ENCODE peak calls at places on chromosomes 4 and X, in eight cellular contexts. Q is GM12878; M is CD4-positive, alpha-beta memory T cell; Z is GM23248; V is lower lobe of right lung; F is right atrium auricular region; B is uterus; X is psoas muscle. N is an unnamed sample.

GRCh38 chrX:29143356-29143755 is 556.1 kb downstream of the IL1RAPL1 start:
- DNase-seq in Z (peak; percentile 3), X (no peak), F (no peak), M (no peak), B (no peak), Q (no peak), V (no peak), N (no peak)

GRCh38 chr4:156773648-156774357 is 197.8 kb downstream of the PDGFC start:
- DNase-seq in V (no peak), B (no peak), M (no peak), X (no peak), Q (no peak), F (no peak), Z (peak; percentile 70), N (no peak)

GRCh38 chr4:76579596-76580375 is 144.8 kb downstream of the SHROOM3 start:
- DNase-seq in X (no peak), B (no peak), F (no peak), V (no peak), Z (no peak), M (no peak), Q (no peak), N (no peak)

GRCh38 chrX:155313766-155314165 is 20.6 kb downstream of the CLIC2 start:
- DNase-seq in F (no peak), Z (no peak), V (no peak), B (no peak), M (no peak), Q (no peak), X (no peak), N (no peak)

GRCh38 chrX:14533867-14534266 is 4.5 kb downstream of the GLRA2 start:
- DNase-seq in M (no peak), V (no peak), F (no peak), B (no peak), Q (no peak), X (no peak), Z (no peak), N (no peak)

GRCh38 chr4:86512631-86513030 is 81.5 kb upstream of the PTPN13 start:
- DNase-seq in B (no peak), Z (no peak), F (no peak), X (no peak), V (no peak), M (no peak), Q (no peak), N (no peak)

GRCh38 chr4:137129471-137130244 is 402.6 kb downstream of the PCDH18 start:
- DNase-seq in M (no peak), Z (peak; percentile 21), F (no peak), B (no peak), Q (no peak), X (no peak), V (no peak), N (no peak)

GRCh38 chrX:132404266-132404665 is 84.6 kb downstream of the MBNL3 start:
- DNase-seq in V (no peak), Q (no peak), M (no peak), X (no peak), F (no peak), Z (no peak), B (no peak), N (no peak)

GRCh38 chr4:188986271-188986689 is 847.0 kb downstream of the TRIML1 start:
- DNase-seq in F (no peak), M (no peak), X (no peak), V (no peak), B (no peak), Q (no peak), Z (peak; percentile 14), N (no peak)

GRCh38 chr4:113435893-113436292 is 325.6 kb downstream of the CAMK2D start:
- DNase-seq in V (no peak), Q (no peak), F (peak; percentile 83), M (no peak), X (peak; percentile 50), Z (peak; percentile 92), B (peak; percentile 59), N (no peak)

GRCh38 chrX:78997870-78998558 is 52.8 kb downstream of the P2RY10 start:
- DNase-seq in F (no peak), M (peak; percentile 15), V (no peak), Q (no peak), Z (no peak), X (peak; percentile 20), B (no peak), N (peak; percentile 19)

GRCh38 chr4:17276821-17277220 is 235.1 kb downstream of the QDPR start:
- DNase-seq in X (no peak), Q (no peak), V (no peak), F (peak; percentile 65), B (peak; percentile 46), M (no peak), Z (peak; percentile 59), N (no peak)

GRCh38 chr4:183099537-183100297 is 660 bp downstream of the WWC2 start:
- DNase-seq in B (peak; percentile 32), V (peak; percentile 67), Z (peak; percentile 56), Q (no peak), F (no peak), X (peak; percentile 71), M (no peak), N (no peak)

DNA sequence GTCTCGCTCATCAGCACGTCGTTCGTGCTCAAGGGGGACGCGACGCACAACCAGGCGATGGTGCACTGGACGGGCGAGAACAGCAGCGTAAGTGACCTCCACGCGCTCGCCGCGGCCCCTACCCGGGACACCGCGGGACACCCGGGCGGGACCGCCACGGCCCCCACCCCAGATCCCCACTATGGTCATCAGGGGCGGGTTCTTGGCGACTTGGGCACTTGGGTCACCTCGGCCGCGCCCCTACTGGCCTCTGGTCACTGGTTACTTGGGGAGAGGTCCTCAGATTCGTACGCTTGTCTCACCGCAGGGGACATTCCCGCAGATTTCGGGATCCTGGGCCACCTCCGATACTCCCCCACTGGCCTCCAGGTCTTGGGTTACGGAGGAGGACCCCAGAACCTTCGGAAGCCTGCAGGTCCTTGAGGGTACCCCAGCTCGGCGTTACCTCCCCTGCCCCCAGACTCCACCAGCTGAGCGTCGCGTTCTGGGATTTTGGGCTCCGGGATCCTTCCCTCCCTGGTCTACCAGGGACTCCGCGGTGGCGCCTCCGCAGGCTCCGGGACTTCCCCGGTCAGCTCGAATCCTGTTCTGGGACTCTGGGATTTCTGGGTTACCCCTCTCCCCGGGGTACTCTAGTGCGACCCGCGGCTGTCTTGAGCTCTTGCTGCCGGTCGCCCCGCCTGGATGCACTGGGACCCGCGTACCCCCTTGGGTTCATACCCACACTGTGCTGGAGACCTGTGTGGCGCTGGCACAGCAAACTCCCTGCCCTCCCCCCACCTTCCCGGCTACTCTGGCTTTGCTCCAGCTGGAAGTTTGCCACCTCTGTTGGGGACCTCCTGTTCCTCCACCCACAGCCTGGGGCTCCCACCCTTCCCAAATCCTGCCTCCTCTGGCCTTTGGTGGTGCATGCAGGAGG is 961 bp downstream of the SORCS2 start:
- DNase-seq in V (peak; percentile 53), B (peak; percentile 60), X (peak; percentile 61), Q (no peak), F (no peak), Z (peak; percentile 50), M (no peak), N (no peak)
- H3K27me3 ChIP-seq in V (peaks cover 62% of the 10 kb centered on the region), B (no peaks in the 10 kb centered on the region), X (peaks cover 9% of the 10 kb centered on the region), Q (peaks cover 4% of the 10 kb centered on the region), F (no peaks in the 10 kb centered on the region), Z (peaks cover 31% of the 10 kb centered on the region), M (peaks cover 4% of the 10 kb centered on the region), N (peaks cover 1% of the 10 kb centered on the region)

GRCh38 chr4:163613375-163613774 is 118.9 kb downstream of the TMA16 start:
- DNase-seq in B (no peak), Q (no peak), Z (no peak), V (no peak), X (no peak), M (no peak), F (no peak), N (no peak)

GRCh38 chr4:163610642-163611041 is 116.2 kb downstream of the TMA16 start:
- DNase-seq in F (no peak), X (no peak), B (no peak), Z (no peak), Q (no peak), V (no peak), M (no peak), N (no peak)

GRCh38 chr4:163612762-163613161 is 118.3 kb downstream of the TMA16 start:
- DNase-seq in Q (no peak), F (no peak), Z (no peak), V (no peak), B (no peak), M (no peak), X (no peak), N (no peak)

GRCh38 chr4:163611172-163611571 is 116.7 kb downstream of the TMA16 start:
- DNase-seq in Q (no peak), M (no peak), B (no peak), Z (no peak), V (no peak), F (no peak), X (no peak), N (no peak)

DNA sequence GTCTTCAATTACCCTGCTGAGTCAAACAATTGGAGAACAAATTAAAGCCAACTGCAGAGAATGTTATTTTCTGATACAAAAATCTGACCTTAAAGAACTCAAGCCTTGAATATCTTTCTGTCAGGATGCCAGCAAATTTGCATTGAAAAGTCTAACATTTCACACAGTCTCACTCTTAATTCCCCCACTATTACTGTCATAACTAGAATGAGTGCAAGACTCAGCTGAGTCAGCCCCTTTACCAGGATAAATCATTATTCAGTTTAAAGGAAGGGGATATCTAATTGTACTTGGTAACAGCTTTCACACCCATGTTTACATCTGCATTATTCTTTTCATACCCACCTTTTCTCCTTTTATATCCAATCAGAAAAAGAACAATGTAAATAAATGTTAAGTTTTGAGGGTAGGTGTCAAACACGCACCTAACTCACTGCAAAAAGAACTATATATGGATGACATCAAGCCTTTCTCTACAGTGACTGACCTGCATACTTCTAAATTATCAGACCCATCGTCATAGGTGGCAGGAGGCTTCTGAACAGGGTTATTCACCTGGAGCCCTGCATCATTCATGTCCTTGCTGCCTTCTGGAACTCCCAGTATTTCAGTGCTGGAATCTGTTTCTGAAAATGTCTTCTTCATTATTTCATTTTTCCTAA is 117.4 kb downstream of the TMA16 start:
- DNase-seq in F (no peak), X (no peak), B (no peak), V (no peak), Q (no peak), Z (no peak), M (no peak), N (no peak)
- H3K4me3 ChIP-seq in F (no peak overlapping the region), X (peak overlapping the region; percentile 34), B (no peak overlapping the region), V (peak overlapping the region; percentile 34), Q (no peak overlapping the region), Z (no peak overlapping the region), M (no peak overlapping the region), N (no peak overlapping the region)

DNA sequence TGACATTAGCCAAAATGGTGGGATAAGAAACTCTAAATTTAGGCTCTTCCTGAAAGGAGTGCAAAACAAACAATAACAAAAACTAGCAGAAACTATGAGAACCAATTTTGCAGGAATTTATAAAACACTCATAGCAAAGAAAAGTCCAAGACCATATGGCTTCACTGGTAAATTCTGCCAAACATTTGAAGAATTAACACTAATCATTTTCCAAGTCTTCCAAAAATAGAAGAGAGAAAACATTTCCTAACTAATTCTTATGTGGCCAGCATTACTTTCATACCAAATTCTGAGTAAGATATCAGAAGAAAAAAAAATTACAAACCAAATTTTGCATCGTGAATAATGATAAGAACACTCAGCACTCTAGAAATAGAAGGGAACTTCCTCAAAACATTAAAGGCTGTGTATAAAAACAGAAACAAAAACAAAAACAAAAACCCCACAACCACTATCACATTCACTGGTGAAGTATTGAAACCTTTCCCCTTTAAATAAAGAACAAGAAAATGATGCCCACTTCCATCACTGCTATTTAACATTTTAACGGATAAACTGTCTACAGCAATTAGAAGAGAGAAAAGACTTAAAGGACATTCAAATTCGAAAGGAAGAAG is 524.3 kb upstream of the GALNTL6 start:
- DNase-seq in M (no peak), Z (no peak), F (no peak), Q (no peak), V (no peak), B (no peak), X (no peak), N (no peak)
- H3K27me3 ChIP-seq in M (no peaks in the 10 kb centered on the region), Z (no peaks in the 10 kb centered on the region), F (no peaks in the 10 kb centered on the region), Q (no peaks in the 10 kb centered on the region), V (no peaks in the 10 kb centered on the region), B (no peaks in the 10 kb centered on the region), X (no peaks in the 10 kb centered on the region), N (no peaks in the 10 kb centered on the region)

GRCh38 chr4:174948826-174949225 is 30.7 kb downstream of the ADAM29 start:
- DNase-seq in V (no peak), M (no peak), Q (no peak), F (no peak), X (no peak), Z (no peak), B (no peak), N (no peak)
- H3K4me3 ChIP-seq in V (no peak overlapping the region), M (no peak overlapping the region), Q (no peak overlapping the region), F (no peak overlapping the region), X (no peak overlapping the region), Z (no peak overlapping the region), B (no peak overlapping the region), N (no peak overlapping the region)

N was measured in GM06990.